ENCODE peak calls at places on chromosomes 12 and 14, in five cellular contexts. H, C, G, E and D are unnamed samples.

GRCh38 chr12:1518763-1519516 is 75.4 kb downstream of the FBXL14 start:
- DNase-seq in H (no peak), C (peak; percentile 65), G (peak; percentile 93), E (no peak), D (no peak)

GRCh38 chr12:6295187-6295811 is 15.2 kb upstream of the PLEKHG6 start:
- DNase-seq in H (peak; percentile 83), C (no peak), G (peak; percentile 98), E (no peak), D (peak; percentile 82)

GRCh38 chr12:107544947-107545346 is 140.7 kb upstream of the PWP1 start:
- DNase-seq in H (no peak), C (no peak), G (no peak), E (no peak), D (no peak)

GRCh38 chr12:65609359-65609771 is 214.9 kb upstream of the HMGA2 start:
- DNase-seq in H (no peak), C (no peak), G (peak; percentile 88), E (no peak), D (no peak)

GRCh38 chr14:21825147-21825743 is 151.6 kb upstream of the OR4E1 start:
- DNase-seq in H (no peak), C (no peak), G (peak; percentile 62), E (no peak), D (peak; percentile 43)

GRCh38 chr12:632102-632696 is 31.0 kb downstream of the NINJ2 start:
- DNase-seq in H (no peak), C (no peak), G (peak; percentile 90), E (no peak), D (peak; percentile 38)

GRCh38 chr12:55707841-55708694 is at the start of gene ITGA7:
- DNase-seq in H (peak; percentile 75), C (peak; percentile 84), G (no peak), E (peak; percentile 80), D (peak; percentile 67)

GRCh38 chr12:75892779-75893408 is 138.7 kb downstream of the PHLDA1 start:
- DNase-seq in H (no peak), C (no peak), G (peak; percentile 33), E (no peak), D (no peak)

GRCh38 chr14:50619569-50620141 is 48.5 kb downstream of the SAV1 start:
- DNase-seq in H (no peak), C (no peak), G (peak; percentile 59), E (no peak), D (peak; percentile 45)

GRCh38 chr14:22185191-22185590 is 403.8 kb downstream of the DAD1 start:
- DNase-seq in H (no peak), C (no peak), G (peak; percentile 60), E (no peak), D (no peak)

DNA sequence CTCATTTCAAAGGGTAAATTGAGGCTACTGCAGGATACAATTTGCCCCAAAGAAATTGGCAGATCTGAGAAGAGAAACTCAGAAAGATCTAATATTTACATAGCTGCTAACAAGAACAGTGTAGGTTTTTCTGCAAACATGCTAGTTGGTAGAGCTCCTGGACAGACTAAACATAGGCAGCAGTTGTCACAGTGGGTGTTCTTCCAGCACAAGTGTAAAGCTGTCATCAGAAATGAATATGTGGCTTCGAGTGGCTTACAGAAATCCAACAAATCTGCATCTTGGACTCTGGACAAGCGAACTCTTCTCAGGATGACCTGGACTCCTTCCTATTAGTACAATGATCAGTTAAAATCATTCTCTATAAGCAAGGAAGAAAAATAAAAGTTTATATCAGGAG is 5.9 kb downstream of the CBX5 start:
- DNase-seq in H (no peak), C (no peak), G (no peak), E (no peak), D (no peak)
- H3K4me3 ChIP-seq in H (no peak overlapping the region), C (no peak overlapping the region), G (no peak overlapping the region), E (no peak overlapping the region), D (no peak overlapping the region)

GRCh38 chr14:102589761-102590290 is 2.6 kb upstream of the RCOR1 start:
- DNase-seq in H (no peak), C (no peak), G (no peak), E (no peak), D (no peak)

GRCh38 chr14:102591372-102591943 is 991 bp upstream of the RCOR1 start:
- DNase-seq in H (peak; percentile 52), C (peak; percentile 76), G (no peak), E (peak; percentile 61), D (peak; percentile 54)

GRCh38 chr14:102591944-102592772 is at the start of gene RCOR1:
- DNase-seq in H (peak; percentile 99), C (peak; percentile 99), G (peak; percentile 81), E (peak; percentile 98), D (peak; percentile 98)

GRCh38 chr14:102588821-102589220 is 3.6 kb upstream of the RCOR1 start:
- DNase-seq in H (no peak), C (no peak), G (no peak), E (no peak), D (no peak)

GRCh38 chr14:102590667-102591099 is 1.8 kb upstream of the RCOR1 start:
- DNase-seq in H (peak; percentile 26), C (no peak), G (peak; percentile 59), E (peak; percentile 52), D (peak; percentile 61)
- H3K4me3 ChIP-seq in H (peak overlapping the region; percentile 97), C (peak overlapping the region; percentile 95), G (peak overlapping the region; percentile 79), E (peak overlapping the region; percentile 78), D (peak overlapping the region; percentile 99)

GRCh38 chr12:12583510-12583909 is 20.8 kb upstream of the DUSP16 start:
- DNase-seq in H (no peak), C (no peak), G (no peak), E (no peak), D (no peak)

GRCh38 chr12:12587878-12588277 is 23.8 kb upstream of the CREBL2 start:
- DNase-seq in H (no peak), C (no peak), G (no peak), E (no peak), D (no peak)

GRCh38 chr12:12590961-12591360 is 20.7 kb upstream of the CREBL2 start:
- DNase-seq in H (no peak), C (no peak), G (no peak), E (no peak), D (no peak)

GRCh38 chr12:12585115-12585862 is 22.6 kb upstream of the DUSP16 start:
- DNase-seq in H (no peak), C (no peak), G (peak; percentile 52), E (no peak), D (no peak)

GRCh38 chr12:12586879-12587675 is 24.4 kb upstream of the DUSP16 start:
- DNase-seq in H (peak; percentile 59), C (no peak), G (peak; percentile 75), E (no peak), D (no peak)
- H3K4me3 ChIP-seq in H (no peak overlapping the region), C (no peak overlapping the region), G (no peak overlapping the region), E (no peak overlapping the region), D (no peak overlapping the region)

DNA sequence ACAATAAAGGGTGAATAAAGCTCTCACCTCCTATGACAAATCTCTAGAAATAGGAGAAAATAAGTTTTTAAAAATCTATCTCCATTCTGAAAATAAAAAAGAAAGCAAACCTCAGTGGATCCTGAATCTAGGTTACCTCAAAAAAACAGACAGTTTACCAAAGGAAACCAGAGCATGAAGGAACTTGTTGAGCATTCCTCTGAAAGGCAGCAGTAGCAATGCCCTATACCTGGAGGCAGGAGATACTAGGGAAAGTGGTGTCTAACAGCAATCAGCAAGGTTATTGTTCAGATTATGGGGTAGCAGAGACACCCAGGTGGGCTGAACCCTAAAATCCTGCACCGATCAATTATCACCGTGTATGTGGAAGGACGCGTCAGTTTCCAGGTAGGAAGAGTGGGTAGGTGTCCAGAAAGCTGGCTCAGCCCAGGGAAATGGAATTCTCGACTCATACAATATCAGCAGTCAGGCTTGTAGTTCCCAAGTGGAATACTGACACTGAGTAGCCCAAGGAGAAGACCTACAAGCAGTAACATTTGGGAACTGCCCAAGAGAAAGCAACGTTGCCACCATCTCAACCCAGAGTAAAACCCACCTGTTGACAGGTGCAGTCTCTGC is 128.3 kb downstream of the ST8SIA1 start:
- DNase-seq in H (no peak), C (no peak), G (peak; percentile 70), E (no peak), D (no peak)
- H3K4me3 ChIP-seq in H (no peak overlapping the region), C (no peak overlapping the region), G (no peak overlapping the region), E (no peak overlapping the region), D (no peak overlapping the region)

GRCh38 chr12:12913626-12914388 is 22.4 kb downstream of the GPRC5A start:
- DNase-seq in H (no peak), C (no peak), G (no peak), E (no peak), D (peak; percentile 40)

GRCh38 chr12:12915654-12916053 is 24.3 kb downstream of the GPRC5A start:
- DNase-seq in H (no peak), C (no peak), G (no peak), E (no peak), D (no peak)

GRCh38 chr12:12918781-12919180 is 27.4 kb downstream of the GPRC5A start:
- DNase-seq in H (no peak), C (no peak), G (no peak), E (no peak), D (no peak)

GRCh38 chr12:12919666-12920435 is 28.5 kb downstream of the GPRC5A start:
- DNase-seq in H (no peak), C (no peak), G (no peak), E (no peak), D (no peak)

DNA sequence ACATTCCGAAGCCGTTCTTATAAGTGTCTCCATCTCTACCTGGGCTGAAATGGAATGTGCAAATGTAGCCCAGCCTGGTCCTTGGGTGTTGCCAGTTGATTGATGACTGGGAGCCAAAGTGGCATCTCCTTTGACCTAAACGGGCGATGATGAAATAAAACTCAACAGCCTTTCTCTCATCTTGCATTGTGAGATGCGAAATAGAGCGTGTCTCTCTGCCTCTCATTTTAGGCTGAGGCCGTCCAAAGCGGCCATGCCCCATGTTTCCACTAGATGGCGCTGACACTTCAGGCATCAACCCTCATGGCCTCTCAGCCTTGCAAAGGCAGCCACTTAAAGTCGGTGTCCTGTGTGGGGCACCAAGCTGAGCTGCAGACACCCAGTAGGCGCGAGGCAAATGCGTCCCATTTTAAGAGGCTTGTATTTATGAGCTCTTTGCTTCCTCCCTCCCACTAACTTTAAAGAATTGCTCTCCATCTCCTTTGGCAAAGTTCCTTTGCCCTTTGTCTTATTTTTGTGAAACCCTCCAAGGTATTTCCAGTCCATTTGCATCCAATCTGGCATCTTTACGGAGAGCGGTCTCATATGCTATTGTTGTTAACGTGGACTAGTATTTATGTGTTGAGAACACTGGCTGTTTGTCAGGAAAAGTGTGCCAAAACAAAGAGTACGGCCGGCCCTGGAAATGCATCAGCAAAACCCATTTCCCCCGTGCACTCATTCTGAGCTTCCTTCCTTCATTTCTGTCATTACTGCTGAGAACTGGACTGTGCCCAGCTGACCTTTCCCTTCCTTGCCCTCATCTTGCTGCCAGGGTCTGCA is 25.0 kb downstream of the GPRC5A start:
- DNase-seq in H (peak; percentile 87), C (peak; percentile 87), G (peak; percentile 61), E (peak; percentile 90), D (peak; percentile 75)
- H3K4me3 ChIP-seq in H (no peak overlapping the region), C (no peak overlapping the region), G (no peak overlapping the region), E (no peak overlapping the region), D (no peak overlapping the region)